ENCODE peak calls at places on chromosomes 1 and 21, in six cellular contexts. E, C, T, J, K and V are unnamed samples.

GRCh38 chr1:223716302-223716862 is 4.0 kb downstream of the CAPN2 start:
- DNase-seq in E (no peak), C (no peak), T (no peak), J (no peak), K (no peak), V (peak)

GRCh38 chr1:94314222-94314858 is 77.0 kb upstream of the ARHGAP29 start:
- DNase-seq in E (no peak), C (no peak), T (no peak), J (no peak), K (no peak), V (no peak)

GRCh38 chr1:241518447-241519307 is 878 bp downstream of the FH start:
- DNase-seq in E (peak), C (no peak), T (peak), J (no peak), K (no peak), V (peak)

GRCh38 chr1:34372891-34373290 is 196.2 kb downstream of the C1orf94 start:
- DNase-seq in E (no peak), C (no peak), T (no peak), J (no peak), K (no peak), V (no peak)

GRCh38 chr1:52747450-52747849 is 21.2 kb downstream of the ZYG11B start:
- DNase-seq in E (no peak), C (no peak), T (no peak), J (no peak), K (no peak), V (no peak)

GRCh38 chr21:36630485-36631206 is 68.3 kb upstream of the SIM2 start:
- DNase-seq in E (peak), C (no peak), T (peak), J (no peak), K (peak), V (peak)

GRCh38 chr1:100543640-100544039 is 5.7 kb downstream of the GPR88 start:
- DNase-seq in E (no peak), C (peak), T (no peak), J (no peak), K (no peak), V (peak)

GRCh38 chr1:222910699-222911098 is 95.9 kb downstream of the DISP1 start:
- DNase-seq in E (no peak), C (no peak), T (no peak), J (no peak), K (no peak), V (peak)

GRCh38 chr1:225451840-225452515 is 24.1 kb upstream of the LBR start:
- DNase-seq in E (peak), C (no peak), T (no peak), J (no peak), K (no peak), V (no peak)
- TF ChIP-seq CTCF in E (no peak), C (no peak), T (no peak), J (no peak), K (no peak), V (no peak)

DNA sequence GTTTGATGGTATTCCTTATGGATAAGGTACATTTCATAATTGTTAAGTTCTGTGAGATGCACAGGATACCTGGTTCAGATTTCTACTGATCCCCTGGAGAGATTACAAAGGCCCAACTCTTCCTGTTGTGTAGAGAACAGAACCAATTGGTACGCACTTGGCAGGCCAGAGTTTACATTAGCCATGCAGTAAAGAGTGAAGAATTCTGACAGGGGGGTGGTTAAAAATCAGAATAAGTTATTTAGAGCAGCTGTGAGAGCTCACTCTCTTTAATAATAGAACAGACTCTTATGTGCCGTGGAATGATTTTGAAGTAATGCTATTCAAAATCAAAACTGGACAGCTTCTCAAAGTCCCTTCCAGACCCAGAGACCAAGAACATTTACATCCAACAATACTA is 4.2 kb downstream of the USP24 start:
- DNase-seq in E (no peak), C (no peak), T (no peak), J (no peak), K (no peak), V (no peak)
- H3K4me3 ChIP-seq in E (peak), C (peak), T (no peak), J (no peak), K (no peak), V (no peak)

GRCh38 chr1:201469645-201470074 is 672 bp upstream of the PHLDA3 start:
- DNase-seq in E (no peak), C (no peak), T (no peak), J (no peak), K (no peak), V (no peak)
- TF ChIP-seq CTCF in E (no peak), C (no peak), T (no peak), J (no peak), K (no peak), V (no peak)

DNA sequence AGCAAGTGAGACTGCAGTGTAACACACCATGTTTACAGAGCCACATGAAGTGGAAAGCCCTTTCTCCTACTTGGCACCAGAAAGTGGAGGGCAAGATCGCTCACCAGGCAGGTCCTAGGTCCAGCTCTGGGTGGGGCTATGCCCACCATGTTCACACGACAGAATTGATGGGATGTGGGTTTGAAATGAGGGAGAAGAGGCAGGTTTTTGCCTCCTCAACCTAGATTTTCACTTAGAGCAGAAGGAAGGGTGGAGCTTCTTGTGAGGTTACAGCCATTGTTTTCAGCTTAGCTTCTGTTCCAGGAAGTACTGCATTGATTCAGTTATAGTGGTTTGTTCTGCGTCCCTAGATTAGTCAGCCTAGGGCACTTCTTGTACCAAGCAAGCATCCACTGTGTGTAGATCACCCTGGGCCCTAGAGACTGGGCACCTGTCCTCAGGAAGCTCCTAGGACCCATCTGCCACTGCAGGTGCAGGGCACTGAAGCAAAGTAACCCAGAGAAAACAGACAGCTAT is 2.3 kb downstream of the CD53 start:
- DNase-seq in E (no peak), C (no peak), T (no peak), J (no peak), K (no peak), V (peak)
- H3K4me3 ChIP-seq in E (peak), C (peak), T (no peak), J (no peak), K (peak), V (no peak)

GRCh38 chr1:209076688-209077087 is 506.8 kb upstream of the CAMK1G start:
- DNase-seq in E (no peak), C (no peak), T (no peak), J (no peak), K (no peak), V (peak)
- TF ChIP-seq CTCF in E (no peak), C (no peak), T (no peak), J (peak), K (no peak), V (no peak)

GRCh38 chr21:45637883-45638282 is 5.6 kb upstream of the PCBP3 start:
- DNase-seq in E (no peak), C (no peak), T (no peak), J (no peak), K (no peak), V (no peak)

GRCh38 chr21:45634511-45635183 is 8.9 kb upstream of the PCBP3 start:
- DNase-seq in E (no peak), C (no peak), T (no peak), J (no peak), K (no peak), V (peak)

GRCh38 chr21:45636921-45637646 is 6.4 kb upstream of the PCBP3 start:
- DNase-seq in E (no peak), C (no peak), T (no peak), J (no peak), K (no peak), V (no peak)

GRCh38 chr21:45636459-45636858 is 7.1 kb upstream of the PCBP3 start:
- DNase-seq in E (no peak), C (no peak), T (no peak), J (no peak), K (no peak), V (no peak)

GRCh38 chr21:45635271-45636151 is 8.0 kb upstream of the PCBP3 start:
- DNase-seq in E (no peak), C (no peak), T (no peak), J (no peak), K (no peak), V (no peak)
- H3K4me3 ChIP-seq in E (no peak), C (no peak), T (no peak), J (no peak), K (no peak), V (no peak)

DNA sequence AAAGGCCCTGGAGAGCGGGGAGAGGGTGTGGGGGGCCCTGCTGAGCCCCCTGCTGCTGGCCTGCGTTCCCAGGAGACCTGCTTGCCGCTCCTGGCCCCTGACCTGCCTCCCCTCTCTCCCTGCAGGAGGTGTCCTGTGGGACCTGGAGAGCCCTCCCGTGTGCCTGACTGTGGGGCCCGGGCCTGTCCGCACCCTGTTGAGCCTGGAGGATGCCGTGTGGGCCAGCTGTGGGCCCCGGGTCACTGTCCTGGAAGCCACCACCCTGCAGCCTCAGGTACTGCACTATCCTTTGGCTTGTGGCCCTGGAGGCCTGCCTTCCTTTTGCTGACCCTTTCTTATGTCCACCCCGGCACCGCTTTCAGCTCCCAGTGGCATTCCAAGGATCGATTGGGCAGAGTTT is 90.8 kb upstream of the ACTL8 start:
- DNase-seq in E (no peak), C (no peak), T (no peak), J (no peak), K (no peak), V (no peak)
- TF ChIP-seq CTCF in E (no peak), C (no peak), T (no peak), J (no peak), K (no peak), V (no peak)